ENCODE peak calls at places on chromosomes 7 and 10, in six cellular contexts. G is GM06990, F is thoracic aorta, V is brain microvascular endothelial cell, U is cardiac muscle cell, T is fibroblast of mammary gland. I is an unnamed sample.
A peak's percentile ranks its signal among the peaks of the same experiment; 100 is the strongest.

GRCh38 chr10:59885430-59886134 is 20.8 kb downstream of the CCDC6 start:
- DNase-seq in G (peak; percentile 77), F (no peak), V (no peak), U (no peak), T (no peak), I (peak; percentile 93)

GRCh38 chr7:23232966-23233365 is 13.6 kb upstream of the GPNMB start:
- DNase-seq in G (no peak), F (no peak), V (no peak), U (no peak), T (no peak), I (no peak)

GRCh38 chr7:48781783-48782182 is 142.6 kb upstream of the CDC14C start:
- DNase-seq in G (no peak), F (no peak), V (peak; percentile 18), U (no peak), T (peak; percentile 7), I (peak; percentile 1)

GRCh38 chr10:46079831-46080585 is 33.9 kb upstream of the MSMB start:
- DNase-seq in G (no peak), F (no peak), V (no peak), U (peak; percentile 53), T (no peak), I (no peak)

GRCh38 chr10:50992972-50993766 is 81.1 kb upstream of the PRKG1 start:
- DNase-seq in G (no peak), F (no peak), V (peak; percentile 64), U (peak; percentile 90), T (peak; percentile 77), I (no peak)

GRCh38 chr7:111752022-111752582 is 189.8 kb upstream of the IMMP2L start:
- DNase-seq in G (no peak), F (no peak), V (no peak), U (peak; percentile 75), T (peak; percentile 61), I (peak; percentile 69)

GRCh38 chr7:18895456-18895855 is 222.0 kb downstream of the TWIST1 start:
- DNase-seq in G (no peak), F (no peak), V (no peak), U (peak; percentile 48), T (peak; percentile 84), I (no peak)

GRCh38 chr10:42576338-42576737 is 62.0 kb downstream of the ZNF33B start:
- DNase-seq in G (no peak), F (no peak), V (no peak), U (no peak), T (no peak), I (no peak)

GRCh38 chr10:112082134-112082533 is 101.4 kb downstream of the GPAM start:
- DNase-seq in G (no peak), F (no peak), V (no peak), U (no peak), T (no peak), I (no peak)

GRCh38 chr10:86362566-86363183 is 3.9 kb downstream of the GRID1 start:
- DNase-seq in G (no peak), F (no peak), V (no peak), U (no peak), T (no peak), I (no peak)

GRCh38 chr7:4519819-4520520 is 162.1 kb upstream of the FOXK1 start:
- DNase-seq in G (no peak), F (no peak), V (no peak), U (no peak), T (no peak), I (no peak)

DNA sequence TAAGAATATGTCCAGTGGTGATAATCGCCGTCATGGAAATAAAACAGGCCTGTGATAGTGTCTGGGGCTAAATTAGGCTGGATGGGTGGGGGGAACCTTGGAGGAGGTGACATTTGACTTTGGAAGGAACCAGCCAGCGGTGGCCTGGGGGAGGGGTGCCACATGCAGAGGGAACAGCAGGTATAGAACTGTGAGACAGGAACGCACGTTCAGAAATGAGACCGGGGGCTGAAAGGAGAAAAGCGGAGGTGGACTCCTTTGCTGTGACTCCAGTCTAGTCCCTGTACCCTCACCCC is 2.6 kb upstream of the CYP26A1 start:
- DNase-seq in G (no peak), F (no peak), V (no peak), U (no peak), T (no peak), I (no peak)
- H3K4me3 ChIP-seq in G (no peak overlapping the region), F (no peak overlapping the region), V (no peak overlapping the region), U (no peak overlapping the region), T (no peak overlapping the region), I (no peak overlapping the region)

DNA sequence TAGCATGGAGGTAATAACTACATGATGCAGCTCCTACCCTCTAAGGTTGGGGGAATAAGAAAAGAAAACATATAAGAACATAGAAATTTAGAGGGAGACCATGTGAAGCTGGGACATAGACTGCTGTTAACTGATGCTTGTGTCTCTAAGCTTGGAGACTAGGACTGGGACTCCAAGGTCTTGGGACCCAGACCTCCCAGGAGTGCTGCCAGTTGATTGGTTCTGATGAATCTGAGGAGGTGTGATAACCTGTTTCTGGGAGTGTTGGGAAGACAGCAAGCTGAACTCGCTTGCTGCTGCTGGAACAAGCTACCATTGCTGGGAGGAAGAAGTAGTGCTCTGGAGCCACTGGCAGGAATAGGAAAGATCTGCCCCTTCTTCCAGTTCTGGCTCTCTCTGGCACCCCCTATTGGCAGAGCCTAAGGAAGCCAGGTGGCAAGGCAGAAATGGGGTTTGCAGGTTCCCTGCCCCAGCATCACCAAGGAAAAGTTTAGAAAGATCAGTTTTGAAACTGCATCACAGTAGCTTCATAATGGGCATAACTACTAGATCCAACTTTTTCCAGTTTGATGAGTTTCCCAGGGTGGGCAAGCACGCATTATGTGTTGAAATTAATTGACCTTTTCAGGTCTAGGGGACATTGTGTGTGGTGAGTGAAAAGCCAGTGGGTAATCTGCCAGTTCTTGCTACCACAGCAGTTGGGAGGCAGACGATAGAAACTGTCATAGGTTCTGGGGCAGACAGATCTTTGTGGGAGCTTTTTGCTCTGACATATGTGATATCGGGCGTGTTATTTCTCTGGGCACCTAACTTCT is 140.7 kb downstream of the SND1 start:
- DNase-seq in G (no peak), F (no peak), V (no peak), U (no peak), T (peak; percentile 22), I (peak; percentile 47)
- TF ChIP-seq CTCF in G (peak; percentile 85), F (no peak), V (peak; percentile 82), U (peak; percentile 59), T (peak; percentile 65), I (peak; percentile 78)

GRCh38 chr10:103822052-103822716 is 33.2 kb downstream of the SH3PXD2A start:
- DNase-seq in G (no peak), F (no peak), V (no peak), U (no peak), T (no peak), I (no peak)

GRCh38 chr10:103818110-103818509 is 37.3 kb downstream of the SH3PXD2A start:
- DNase-seq in G (no peak), F (no peak), V (no peak), U (no peak), T (no peak), I (no peak)

GRCh38 chr10:103818765-103819374 is 36.5 kb downstream of the SH3PXD2A start:
- DNase-seq in G (no peak), F (no peak), V (no peak), U (no peak), T (no peak), I (no peak)

GRCh38 chr10:103822795-103823194 is 32.6 kb downstream of the SH3PXD2A start:
- DNase-seq in G (no peak), F (no peak), V (no peak), U (no peak), T (no peak), I (no peak)

DNA sequence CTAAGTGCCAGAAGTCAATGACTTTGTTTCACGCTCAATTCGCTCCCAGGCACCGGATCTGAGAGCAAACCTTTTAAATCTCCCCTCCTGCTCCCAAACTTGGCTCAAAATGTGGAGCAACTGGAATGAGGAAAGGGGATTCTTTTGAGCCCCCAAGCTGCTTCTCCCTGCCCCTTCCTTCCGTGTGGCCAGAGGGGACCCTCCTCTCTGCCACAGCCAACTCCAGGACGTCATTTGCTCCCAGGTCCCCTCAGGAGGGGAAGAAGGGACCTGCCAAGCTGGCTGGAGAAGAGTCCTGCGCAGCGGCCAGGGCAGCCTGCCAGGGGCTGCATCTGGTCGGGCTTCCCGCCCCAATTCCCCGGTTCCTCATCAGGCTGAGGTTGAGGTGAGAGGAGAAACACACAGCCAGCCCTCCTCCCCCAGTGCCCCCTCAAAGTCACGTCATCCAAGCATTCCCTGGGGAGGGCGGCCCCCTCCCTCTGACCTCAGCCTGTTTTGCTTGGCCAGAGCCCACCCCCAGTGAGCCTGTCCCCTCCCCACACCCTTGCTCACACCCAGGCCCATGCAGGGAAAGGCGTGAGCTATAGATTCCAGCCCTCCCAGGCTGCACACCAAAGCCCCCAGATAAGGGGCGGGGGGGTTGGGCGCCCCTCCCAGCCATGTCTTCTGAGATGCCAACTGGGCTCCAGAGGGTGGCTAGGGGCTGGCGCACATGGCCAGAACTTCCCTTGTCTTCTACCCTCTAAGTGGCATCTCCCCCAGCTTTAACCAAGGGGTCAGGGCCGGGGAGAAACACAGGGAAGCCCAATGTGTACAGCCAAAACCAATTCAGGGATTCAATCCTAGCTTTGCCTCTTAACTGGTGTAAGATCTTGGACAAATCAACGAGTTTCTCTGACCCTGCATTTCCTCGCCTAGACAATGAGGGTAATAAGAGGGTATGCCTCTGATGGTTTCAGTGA is 35.0 kb downstream of the SH3PXD2A start:
- DNase-seq in G (no peak), F (no peak), V (peak; percentile 11), U (peak; percentile 65), T (peak; percentile 88), I (no peak)
- H3K4me3 ChIP-seq in G (no peak overlapping the region), F (peak overlapping the region; percentile 67), V (no peak overlapping the region), U (no peak overlapping the region), T (no peak overlapping the region), I (no peak overlapping the region)

DNA sequence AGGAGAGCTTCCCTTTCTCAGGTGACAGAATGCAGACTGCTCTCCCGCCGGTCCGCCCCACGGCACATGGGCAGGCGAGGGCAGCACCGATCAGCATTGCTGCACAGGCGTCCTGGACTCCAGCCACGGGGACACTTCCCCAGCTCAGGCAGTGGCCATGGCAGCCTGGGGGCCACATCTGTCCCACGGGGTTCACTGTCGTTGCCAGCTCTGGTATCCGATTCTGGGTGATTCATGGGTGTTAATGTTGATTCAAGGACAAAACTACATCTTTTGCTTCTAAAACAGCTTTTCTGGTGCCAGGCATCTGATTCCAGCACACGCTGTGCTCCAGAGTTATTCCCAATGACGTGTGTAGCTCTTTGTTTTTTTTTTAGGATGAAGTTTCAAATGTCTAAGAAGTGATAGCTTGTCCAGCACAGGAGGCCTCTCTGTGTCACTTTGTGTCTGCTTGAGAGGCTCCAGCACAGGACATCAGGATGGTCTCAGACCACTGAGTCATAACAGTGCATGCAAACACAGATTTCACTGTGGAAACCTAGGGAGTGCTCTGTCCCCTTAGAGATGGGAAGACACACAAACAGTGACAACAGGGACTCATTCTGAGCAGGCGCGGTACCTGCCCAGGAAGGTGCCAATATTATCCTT is 218.0 kb downstream of the WDR37 start:
- DNase-seq in G (no peak), F (no peak), V (peak; percentile 10), U (no peak), T (no peak), I (no peak)
- TF ChIP-seq CTCF in G (no peak), F (no peak), V (no peak), U (no peak), T (no peak), I (no peak)